ENCODE peak calls at places on chromosomes 3 and 15, in four cellular contexts. I is lower leg skin, L is tibial artery, Y is dorsolateral prefrontal cortex. Z is an unnamed sample.

GRCh38 chr3:152399374-152399773 is 130.6 kb downstream of the MBNL1 start:
- DNase-seq in I (no peak), L (no peak), Y (no peak), Z (peak; percentile 74)

GRCh38 chr3:161354554-161354953 is 16.8 kb downstream of the SPTSSB start:
- DNase-seq in I (no peak), L (no peak), Y (no peak), Z (no peak)

GRCh38 chr15:63202858-63203257 is 13.5 kb downstream of the RAB8B start:
- DNase-seq in I (no peak), L (no peak), Y (no peak), Z (no peak)

GRCh38 chr3:192372001-192372400 is 355.3 kb downstream of the FGF12 start:
- DNase-seq in I (no peak), L (no peak), Y (no peak), Z (no peak)

GRCh38 chr3:120331071-120331470 is 18.1 kb downstream of the LRRC58 start:
- DNase-seq in I (no peak), L (no peak), Y (no peak), Z (no peak)

GRCh38 chr15:73870700-73871408 is 2.5 kb upstream of the TBC1D21 start:
- DNase-seq in I (peak; percentile 25), L (no peak), Y (no peak), Z (no peak)

GRCh38 chr15:94930945-94931344 is 699.6 kb downstream of the MCTP2 start:
- DNase-seq in I (no peak), L (no peak), Y (no peak), Z (no peak)

GRCh38 chr3:29338981-29339833 is 58.3 kb downstream of the RBMS3 start:
- DNase-seq in I (no peak), L (no peak), Y (no peak), Z (peak; percentile 76)

GRCh38 chr3:62497156-62497555 is 123.8 kb upstream of the FEZF2 start:
- DNase-seq in I (no peak), L (no peak), Y (no peak), Z (no peak)

GRCh38 chr3:50156991-50157493 is 1.9 kb downstream of the SEMA3F start:
- DNase-seq in I (no peak), L (no peak), Y (no peak), Z (no peak)

GRCh38 chr3:158743664-158744566 is 11.7 kb upstream of the RARRES1 start:
- DNase-seq in I (no peak), L (no peak), Y (no peak), Z (no peak)

GRCh38 chr15:56537881-56538280 is 72.9 kb upstream of the MNS1 start:
- DNase-seq in I (no peak), L (no peak), Y (no peak), Z (no peak)

GRCh38 chr15:82850731-82851130 is 41.3 kb downstream of the WHAMM start:
- DNase-seq in I (no peak), L (no peak), Y (no peak), Z (no peak)

GRCh38 chr3:195708626-195709481 is 11.9 kb upstream of the MUC20 start:
- DNase-seq in I (no peak), L (no peak), Y (no peak), Z (peak; percentile 70)

GRCh38 chr3:158953131-158953530 is 151.3 kb downstream of the MFSD1 start:
- DNase-seq in I (no peak), L (no peak), Y (no peak), Z (no peak)

GRCh38 chr15:68347392-68347791 is 69.8 kb downstream of the FEM1B start:
- DNase-seq in I (no peak), L (no peak), Y (no peak), Z (peak; percentile 52)

GRCh38 chr3:111768571-111769100 is 90.4 kb upstream of the PHLDB2 start:
- DNase-seq in I (no peak), L (no peak), Y (no peak), Z (peak; percentile 92)

GRCh38 chr3:25962255-25962654 is 172.4 kb downstream of the OXSM start:
- DNase-seq in I (no peak), L (no peak), Y (no peak), Z (no peak)

GRCh38 chr15:88912500-88912921 is 668 bp downstream of the MFGE8 start:
- DNase-seq in I (no peak), L (peak; percentile 82), Y (no peak), Z (no peak)

GRCh38 chr3:108089544-108089943 is 1.3 kb downstream of the CD47 start:
- DNase-seq in I (no peak), L (no peak), Y (no peak), Z (no peak)

GRCh38 chr3:55531266-55531665 is 44.2 kb upstream of the WNT5A start:
- DNase-seq in I (no peak), L (no peak), Y (no peak), Z (no peak)

GRCh38 chr15:68205558-68205944 is 419 bp upstream of the CALML4 start:
- DNase-seq in I (no peak), L (no peak), Y (no peak), Z (no peak)

GRCh38 chr3:132623646-132624045 is 26.6 kb downstream of the ACKR4 start:
- DNase-seq in I (no peak), L (no peak), Y (no peak), Z (no peak)

GRCh38 chr3:172106989-172107388 is 67.6 kb downstream of the FNDC3B start:
- DNase-seq in I (peak; percentile 59), L (no peak), Y (no peak), Z (no peak)

GRCh38 chr15:85504739-85505676 is 124.6 kb downstream of the AKAP13 start:
- DNase-seq in I (peak; percentile 73), L (no peak), Y (no peak), Z (peak; percentile 75)

GRCh38 chr3:197266331-197266730 is 32.1 kb downstream of the DLG1 start:
- DNase-seq in I (no peak), L (no peak), Y (no peak), Z (no peak)

GRCh38 chr3:18645603-18646002 is 220.5 kb upstream of the SATB1 start:
- DNase-seq in I (no peak), L (no peak), Y (no peak), Z (no peak)

GRCh38 chr3:169674090-169674489 is 10.6 kb upstream of the MECOM start:
- DNase-seq in I (no peak), L (no peak), Y (no peak), Z (no peak)

GRCh38 chr15:44207643-44208042 is 12.6 kb upstream of the FRMD5 start:
- DNase-seq in I (no peak), L (no peak), Y (no peak), Z (peak; percentile 89)

GRCh38 chr15:89197503-89197971 is 23.8 kb downstream of the RLBP1 start:
- DNase-seq in I (peak; percentile 37), L (no peak), Y (peak; percentile 73), Z (no peak)

GRCh38 chr3:187702507-187703033 is at the start of gene RTP2:
- DNase-seq in I (no peak), L (no peak), Y (no peak), Z (no peak)

GRCh38 chr3:132292062-132292461 is 25.1 kb upstream of the ACP3 start:
- DNase-seq in I (no peak), L (no peak), Y (no peak), Z (no peak)

GRCh38 chr3:129001101-129001816 is at the start of gene EFCC1:
- DNase-seq in I (no peak), L (no peak), Y (no peak), Z (no peak)

GRCh38 chr15:33458421-33458820 is 147.7 kb downstream of the RYR3 start:
- DNase-seq in I (no peak), L (no peak), Y (no peak), Z (no peak)

GRCh38 chr3:39757312-39757711 is 52.1 kb upstream of the MYRIP start:
- DNase-seq in I (no peak), L (no peak), Y (no peak), Z (no peak)

GRCh38 chr3:47420044-47420430 is 39.2 kb downstream of the PTPN23 start:
- DNase-seq in I (no peak), L (no peak), Y (no peak), Z (no peak)

GRCh38 chr15:73972984-73973682 is 19.0 kb downstream of the STOML1 start:
- DNase-seq in I (peak; percentile 83), L (peak; percentile 88), Y (peak; percentile 70), Z (peak; percentile 76)

GRCh38 chr3:152969557-152970300 is 134.8 kb downstream of the P2RY1 start:
- DNase-seq in I (no peak), L (no peak), Y (no peak), Z (peak; percentile 84)

GRCh38 chr15:93973287-93973686 is 258.1 kb upstream of the MCTP2 start:
- DNase-seq in I (peak; percentile 70), L (no peak), Y (no peak), Z (no peak)

GRCh38 chr15:57973534-57973933 is 92.0 kb downstream of the ALDH1A2 start:
- DNase-seq in I (no peak), L (no peak), Y (no peak), Z (no peak)

GRCh38 chr15:57972801-57973311 is 92.7 kb downstream of the ALDH1A2 start:
- DNase-seq in I (no peak), L (no peak), Y (no peak), Z (no peak)

DNA sequence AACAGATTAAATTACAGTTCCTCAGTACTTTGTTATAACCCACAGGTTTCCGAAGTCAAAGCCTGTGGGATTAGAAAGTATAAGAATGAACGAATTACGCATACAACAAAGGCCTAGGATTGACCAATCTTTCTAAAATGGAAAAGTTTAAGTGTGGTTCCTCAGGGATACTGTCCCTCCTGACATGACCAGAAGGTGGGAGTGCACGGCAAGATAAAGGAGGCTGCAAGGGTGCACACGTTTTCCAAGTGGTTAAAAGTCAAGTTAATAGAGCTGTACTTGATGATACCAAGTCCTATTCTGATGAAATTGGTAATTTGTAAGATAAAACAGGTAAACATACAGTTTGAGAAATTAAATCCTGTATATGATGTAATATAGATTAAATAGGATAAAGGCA is 96.2 kb downstream of the ALDH1A2 start:
- DNase-seq in I (no peak), L (no peak), Y (no peak), Z (no peak)
- TF ChIP-seq CTCF in I (no peak), L (no peak), Y (no peak), Z (peak; percentile 27)

GRCh38 chr3:65524544-65525070 is 514.1 kb downstream of the MAGI1 start:
- DNase-seq in I (no peak), L (no peak), Y (no peak), Z (no peak)
- H3K4me3 ChIP-seq in I (no peak overlapping the region), L (no peak overlapping the region), Y (no peak overlapping the region), Z (no peak overlapping the region)

DNA sequence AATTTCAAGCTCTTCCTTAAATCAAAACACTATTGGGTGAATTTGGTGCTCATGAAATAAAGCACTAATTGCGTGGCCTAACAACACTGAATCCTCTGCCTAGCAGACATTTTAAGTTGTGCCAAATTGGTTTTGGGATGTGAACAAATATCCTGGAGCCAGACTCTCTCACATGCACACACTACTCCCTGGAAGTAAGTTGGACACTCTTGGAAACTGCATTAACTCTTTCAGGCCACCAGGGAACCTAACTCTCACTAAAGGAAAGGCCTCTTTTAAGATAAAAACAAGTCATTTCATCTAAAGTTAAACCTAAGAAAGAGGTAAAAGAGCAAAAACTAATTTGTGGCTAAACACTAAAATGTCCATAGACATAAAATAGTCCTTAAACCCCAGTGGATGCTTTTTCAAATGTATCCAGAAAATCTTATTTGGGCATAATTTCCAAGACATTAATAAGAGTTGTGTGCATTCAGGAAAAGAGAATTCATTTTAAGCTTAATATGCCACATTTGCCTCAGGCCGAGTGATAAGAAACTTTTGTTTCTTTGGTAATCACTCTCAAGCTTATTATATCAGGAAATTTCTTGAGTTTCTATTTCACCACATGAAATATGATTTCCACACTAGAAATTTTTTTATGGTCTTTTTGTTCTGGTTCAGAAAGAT is 61.8 kb downstream of the ZBTB20 start:
- DNase-seq in I (no peak), L (no peak), Y (no peak), Z (peak; percentile 38)
- TF ChIP-seq CTCF in I (no peak), L (no peak), Y (no peak), Z (peak; percentile 46)

GRCh38 chr3:143004823-143005222 is 3.5 kb downstream of the U2SURP start:
- DNase-seq in I (no peak), L (no peak), Y (no peak), Z (no peak)
- H3K4me3 ChIP-seq in I (no peak overlapping the region), L (no peak overlapping the region), Y (no peak overlapping the region), Z (no peak overlapping the region)